ENCODE peak calls at places on chromosomes 11 and 22, in four cellular contexts. O is HepG2, M is K562, V is GM12878. W is an unnamed sample.

GRCh38 chr22:48241658-48242057 is 1479.2 kb downstream of the TBC1D22A start:
- DNase-seq in O (no peak), M (no peak), V (peak; percentile 1), W (no peak)

GRCh38 chr22:43515902-43516301 is 104.1 kb downstream of the MPPED1 start:
- DNase-seq in O (no peak), M (no peak), V (no peak), W (no peak)

GRCh38 chr11:86990520-86990919 is 35.3 kb upstream of the FZD4 start:
- DNase-seq in O (peak; percentile 54), M (no peak), V (no peak), W (no peak)

GRCh38 chr11:61357233-61357893 is 4.3 kb downstream of the CYB561A3 start:
- DNase-seq in O (no peak), M (no peak), V (peak; percentile 92), W (no peak)

GRCh38 chr11:130124096-130124495 is 35.5 kb upstream of the ST14 start:
- DNase-seq in O (peak; percentile 97), M (no peak), V (no peak), W (no peak)

GRCh38 chr11:111449158-111449557 is 63.0 kb downstream of the BTG4 start:
- DNase-seq in O (no peak), M (no peak), V (no peak), W (peak; percentile 7)

GRCh38 chr11:108966978-108967377 is 302.1 kb downstream of the DDX10 start:
- DNase-seq in O (no peak), M (no peak), V (no peak), W (no peak)

GRCh38 chr22:44697423-44698179 is 4.4 kb upstream of the PRR5 start:
- DNase-seq in O (peak; percentile 45), M (peak; percentile 74), V (no peak), W (peak; percentile 91)

GRCh38 chr22:23877566-23877965 is 16.6 kb upstream of the MIF start:
- DNase-seq in O (no peak), M (no peak), V (no peak), W (no peak)

GRCh38 chr22:46352691-46353386 is 17.3 kb downstream of the TRMU start:
- DNase-seq in O (no peak), M (no peak), V (no peak), W (no peak)

GRCh38 chr22:29224121-29224858 is 18.6 kb downstream of the EMID1 start:
- DNase-seq in O (no peak), M (no peak), V (no peak), W (peak; percentile 49)

GRCh38 chr11:109857637-109858036 is 235.6 kb upstream of the ZC3H12C start:
- DNase-seq in O (no peak), M (no peak), V (no peak), W (no peak)

GRCh38 chr22:47608421-47608820 is 846.0 kb downstream of the TBC1D22A start:
- DNase-seq in O (no peak), M (no peak), V (no peak), W (no peak)

GRCh38 chr11:39412117-39412516 is 2047.3 kb downstream of the LRRC4C start:
- DNase-seq in O (no peak), M (no peak), V (no peak), W (no peak)

GRCh38 chr11:2431395-2431794 is 12.9 kb downstream of the TRPM5 start:
- DNase-seq in O (no peak), M (no peak), V (no peak), W (no peak)

GRCh38 chr22:30245181-30245984 is 1.2 kb downstream of the LIF start:
- DNase-seq in O (peak; percentile 35), M (no peak), V (no peak), W (no peak)

GRCh38 chr11:1389932-1390587 is at the start of gene BRSK2:
- DNase-seq in O (no peak), M (no peak), V (no peak), W (no peak)

DNA sequence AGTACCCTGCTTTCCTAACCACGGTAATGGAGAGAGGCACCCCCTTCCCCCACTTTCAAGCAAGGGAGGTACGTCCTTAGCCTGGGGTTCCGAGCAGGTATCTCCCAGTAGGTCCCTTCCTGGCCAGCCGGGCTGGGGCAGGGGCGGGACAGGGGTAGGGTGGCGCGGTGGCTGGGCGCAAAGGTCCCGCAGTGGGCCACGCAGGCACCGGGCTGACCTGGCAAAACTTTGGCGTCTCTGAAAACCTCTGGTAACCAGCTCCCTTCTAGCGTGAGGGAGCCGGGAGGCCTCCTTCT is 323 bp upstream of the P2RY2 start:
- DNase-seq in O (no peak), M (no peak), V (no peak), W (no peak)
- TF ChIP-seq ZBTB33 in O (no peak), M (no peak), V (no peak), W (no peak)

DNA sequence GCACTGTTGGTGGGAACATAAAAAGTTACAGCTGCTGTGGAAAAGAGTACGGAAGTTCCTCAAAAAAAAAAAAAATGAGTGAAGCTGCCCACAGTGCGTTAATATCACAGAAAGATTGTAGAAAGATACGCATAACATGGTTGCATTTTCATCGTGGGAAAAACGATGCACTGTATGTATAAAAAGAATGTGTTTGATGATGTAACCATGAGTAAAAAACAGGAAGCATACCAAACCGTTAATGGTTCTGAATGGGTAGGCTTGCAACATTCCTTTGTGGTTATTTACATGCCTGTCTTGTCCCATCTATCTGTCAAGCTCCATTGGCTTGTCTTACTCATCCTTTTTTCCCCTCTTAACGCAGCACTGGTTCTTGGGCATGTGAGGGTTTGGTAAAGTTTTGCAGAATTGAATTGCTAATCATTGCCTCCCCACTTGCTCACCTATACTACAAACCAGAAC is 33.8 kb upstream of the DKK3 start:
- DNase-seq in O (peak; percentile 54), M (no peak), V (no peak), W (no peak)
- TF ChIP-seq EP300 in O (no peak), M (peak; percentile 65), V (no peak), W (peak; percentile 94)

DNA sequence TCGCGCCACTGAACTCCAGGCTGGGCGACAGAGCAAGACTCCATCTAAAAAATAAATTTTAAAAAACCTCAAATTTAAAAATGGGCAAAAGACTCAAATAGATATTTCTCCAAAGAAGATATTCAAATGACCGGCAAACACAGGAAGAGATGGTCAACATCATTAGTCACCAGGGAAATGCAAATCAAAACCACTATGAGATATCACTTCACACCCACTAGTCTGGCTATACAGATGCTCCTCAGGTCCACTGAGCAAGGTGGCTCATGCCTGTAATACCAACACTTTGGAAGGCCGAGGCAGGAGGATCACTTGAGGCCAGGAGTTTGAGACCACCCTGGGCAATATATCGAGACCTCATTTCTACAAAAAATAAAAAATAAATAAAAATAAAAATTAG is 43.3 kb upstream of the SLC35C1 start:
- DNase-seq in O (no peak), M (no peak), V (no peak), W (no peak)
- TF ChIP-seq NFIC in O (no peak), M (no peak), V (no peak), W (no peak)

GRCh38 chr11:13695886-13696285 is 27.4 kb downstream of the FAR1 start:
- DNase-seq in O (no peak), M (no peak), V (no peak), W (no peak)

GRCh38 chr11:13699041-13699440 is 30.6 kb downstream of the FAR1 start:
- DNase-seq in O (no peak), M (no peak), V (no peak), W (no peak)

GRCh38 chr11:13698147-13698546 is 29.7 kb downstream of the FAR1 start:
- DNase-seq in O (no peak), M (peak; percentile 66), V (no peak), W (no peak)

GRCh38 chr11:13699870-13700269 is 31.4 kb downstream of the FAR1 start:
- DNase-seq in O (no peak), M (peak; percentile 10), V (no peak), W (no peak)

GRCh38 chr11:13697710-13698109 is 29.2 kb downstream of the FAR1 start:
- DNase-seq in O (no peak), M (peak; percentile 14), V (no peak), W (no peak)
- TF ChIP-seq ZBTB33 in O (no peak), M (no peak), V (no peak), W (no peak)

GRCh38 chr22:37741312-37741795 is 44.5 kb downstream of the TRIOBP start:
- DNase-seq in O (peak; percentile 73), M (no peak), V (no peak), W (peak; percentile 95)
- TF ChIP-seq EP300 in O (no peak), M (no peak), V (no peak), W (peak; percentile 55)

DNA sequence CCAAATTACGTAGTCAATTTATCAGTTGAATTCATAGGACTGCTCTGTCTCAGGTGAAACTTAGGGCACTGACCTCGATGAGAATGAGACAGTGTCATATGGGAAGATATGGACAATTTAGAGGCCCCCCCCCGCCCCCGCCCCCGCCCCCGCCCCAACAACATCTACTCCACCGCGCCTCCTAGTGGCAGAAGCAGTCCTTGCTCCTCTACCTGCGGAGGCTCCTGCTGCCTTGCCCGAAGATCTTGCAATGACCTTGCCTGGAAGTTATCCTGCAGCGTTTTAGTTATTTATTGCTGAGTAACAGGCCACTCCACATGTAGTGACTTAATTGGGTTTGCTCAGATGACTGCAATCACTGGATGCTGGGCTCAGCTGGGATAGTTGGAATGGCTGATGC is 15.1 kb downstream of the SERPINH1 start:
- DNase-seq in O (no peak), M (peak; percentile 72), V (no peak), W (peak; percentile 84)
- TF ChIP-seq NFIC in O (no peak), M (no peak), V (no peak), W (no peak)

DNA sequence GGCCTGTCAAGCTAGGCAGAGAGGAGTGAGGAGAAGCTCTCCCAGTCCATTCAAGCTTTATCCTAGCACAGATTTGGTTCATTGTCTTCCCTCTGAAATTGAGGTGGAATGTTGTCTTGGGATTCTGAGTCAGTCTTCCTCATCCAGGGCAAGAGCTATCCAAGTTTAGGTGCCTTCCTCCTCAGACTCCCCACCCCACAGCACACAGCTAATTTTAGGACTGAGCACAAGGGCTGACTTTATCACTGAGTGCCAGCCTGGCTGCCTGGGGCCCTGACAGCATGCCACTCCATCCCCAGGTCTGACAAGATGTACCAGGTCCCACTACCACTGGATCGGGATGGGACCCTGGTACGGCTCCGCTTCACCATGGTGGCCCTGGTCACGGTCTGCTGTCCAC is 2.6 kb downstream of the PGAP2 start:
- DNase-seq in O (no peak), M (no peak), V (no peak), W (no peak)
- TF ChIP-seq ZBTB33 in O (no peak), M (no peak), V (no peak), W (no peak)

GRCh38 chr11:133163463-133164419 is 368.6 kb downstream of the OPCML start:
- DNase-seq in O (peak; percentile 51), M (peak; percentile 42), V (peak; percentile 8), W (peak; percentile 55)
- TF ChIP-seq EP300 in O (no peak), M (no peak), V (no peak), W (no peak)

W was measured in SK-N-SH.